ENCODE peak calls at places on chromosome 14, in eight cellular contexts. I is activated naive CD4-positive, alpha-beta T cell treated with anti-CD3 and anti-CD28 coated beads for 36 hours; R is cardiac muscle cell; Q is pulmonary artery endothelial cell; J is effector CD4-positive, alpha-beta T cell; F is left ventricle myocardium superior; A is substantia nigra; K is progenitor cell of endocrine pancreas. D is an unnamed sample.

GRCh38 chr14:104794099-104794498 is 1.4 kb downstream of the AKT1 start:
- DNase-seq in I (peak), F (peak), K (peak), J (no peak), A (no peak), R (peak), Q (no peak), D (peak)

GRCh38 chr14:100504372-100505078 is 82.7 kb downstream of the BEGAIN start:
- DNase-seq in I (no peak), Q (no peak), F (no peak), R (no peak), K (no peak), J (no peak), A (no peak), D (no peak)

GRCh38 chr14:83779266-83779665 is 1750.7 kb upstream of the FLRT2 start:
- DNase-seq in Q (no peak), F (no peak), A (no peak), I (no peak), J (no peak), K (no peak), R (no peak), D (no peak)

GRCh38 chr14:53599221-53599945 is 357.2 kb downstream of the BMP4 start:
- DNase-seq in F (no peak), Q (no peak), J (no peak), A (no peak), R (no peak), K (no peak), I (no peak), D (no peak)

GRCh38 chr14:54699087-54699530 is 132.2 kb downstream of the SAMD4A start:
- DNase-seq in R (peak), A (no peak), F (peak), J (no peak), Q (no peak), I (no peak), K (no peak), D (peak)

GRCh38 chr14:75906680-75907280 is 75.0 kb downstream of the TGFB3 start:
- DNase-seq in K (peak), Q (no peak), F (no peak), I (peak), A (peak), R (peak), J (peak), D (peak)

GRCh38 chr14:62269204-62269603 is 507.0 kb downstream of the SNAPC1 start:
- DNase-seq in J (no peak), Q (no peak), A (no peak), I (no peak), F (no peak), R (no peak), K (no peak), D (no peak)

GRCh38 chr14:103880334-103880985 is 33.1 kb upstream of the PPP1R13B start:
- DNase-seq in Q (no peak), R (no peak), F (peak), A (peak), J (no peak), K (no peak), I (peak), D (peak)

GRCh38 chr14:66746316-66747006 is 238.5 kb downstream of the GPHN start:
- DNase-seq in R (peak), F (no peak), A (no peak), K (no peak), J (no peak), Q (peak), I (peak), D (no peak)

GRCh38 chr14:94975366-94975765 is 182.0 kb downstream of the DICER1 start:
- DNase-seq in Q (no peak), A (no peak), F (no peak), R (no peak), K (no peak), I (no peak), J (no peak), D (no peak)